ENCODE peak calls at places on chromosome 12, in nine cellular contexts. L is heart left ventricle; O is keratinocyte; K is CD4-positive, CD25-positive, alpha-beta regulatory T cell; G is heart right ventricle; Z is naive thymus-derived CD4-positive, alpha-beta T cell; I is neural progenitor cell; E is transverse colon; R is CD4-positive, alpha-beta memory T cell. V is an unnamed sample.
A peak's percentile ranks its signal among the peaks of the same experiment; 100 is the strongest.

GRCh38 chr12:93361159-93361919 is 16.4 kb upstream of the NUDT4 start:
- DNase-seq in L (peak; percentile 60), O (no peak), K (no peak), G (peak; percentile 48), Z (no peak), I (no peak), E (no peak), R (no peak), V (no peak)

GRCh38 chr12:116236148-116236731 is 41.3 kb downstream of the MED13L start:
- DNase-seq in L (peak; percentile 42), O (no peak), K (peak; percentile 77), G (no peak), Z (peak; percentile 36), I (peak; percentile 68), E (peak; percentile 37), R (peak; percentile 42), V (peak; percentile 66)

GRCh38 chr12:30582943-30583342 is 112.7 kb downstream of the IPO8 start:
- DNase-seq in L (no peak), O (no peak), K (no peak), G (no peak), Z (no peak), I (no peak), E (no peak), R (no peak), V (no peak)

GRCh38 chr12:16609140-16609539 is 3.2 kb upstream of the LMO3 start:
- DNase-seq in L (no peak), O (no peak), K (no peak), G (no peak), Z (no peak), I (no peak), E (no peak), R (no peak), V (peak; percentile 24)

GRCh38 chr12:105092336-105092735 is 8.1 kb upstream of the ALDH1L2 start:
- DNase-seq in L (no peak), O (no peak), K (no peak), G (no peak), Z (no peak), I (peak; percentile 29), E (peak; percentile 16), R (no peak), V (no peak)

GRCh38 chr12:5524116-5524768 is 92.3 kb downstream of the NTF3 start:
- DNase-seq in L (no peak), O (no peak), K (no peak), G (no peak), Z (no peak), I (no peak), E (no peak), R (no peak), V (no peak)

GRCh38 chr12:121165316-121165715 is 32.6 kb downstream of the P2RX7 start:
- DNase-seq in L (no peak), O (no peak), K (no peak), G (no peak), Z (no peak), I (no peak), E (no peak), R (no peak), V (no peak)

GRCh38 chr12:122963928-122964240 is 2.4 kb downstream of the ABCB9 start:
- DNase-seq in L (peak; percentile 47), O (no peak), K (no peak), G (peak; percentile 66), Z (no peak), I (no peak), E (no peak), R (no peak), V (no peak)

GRCh38 chr12:63420206-63420644 is 248.1 kb downstream of the DPY19L2 start:
- DNase-seq in L (peak; percentile 34), O (no peak), K (peak; percentile 49), G (no peak), Z (peak; percentile 26), I (peak; percentile 92), E (peak; percentile 33), R (peak; percentile 1), V (peak; percentile 67)

GRCh38 chr12:84698576-84699333 is 213.8 kb downstream of the SLC6A15 start:
- DNase-seq in L (no peak), O (no peak), K (no peak), G (no peak), Z (no peak), I (no peak), E (peak; percentile 41), R (no peak), V (no peak)

GRCh38 chr12:103725398-103725797 is 115.6 kb downstream of the NT5DC3 start:
- DNase-seq in L (no peak), O (no peak), K (no peak), G (no peak), Z (no peak), I (no peak), E (no peak), R (no peak), V (no peak)

GRCh38 chr12:24244801-24245200 is 295.3 kb upstream of the SOX5 start:
- DNase-seq in L (no peak), O (peak; percentile 38), K (no peak), G (no peak), Z (no peak), I (no peak), E (no peak), R (no peak), V (no peak)

GRCh38 chr12:132163041-132163910 is 19.0 kb downstream of the NOC4L start:
- DNase-seq in L (no peak), O (no peak), K (no peak), G (peak; percentile 7), Z (no peak), I (no peak), E (no peak), R (no peak), V (no peak)

GRCh38 chr12:14442221-14442881 is 76.9 kb downstream of the ATF7IP start:
- DNase-seq in L (no peak), O (no peak), K (no peak), G (no peak), Z (no peak), I (no peak), E (no peak), R (no peak), V (no peak)

GRCh38 chr12:57745485-57745881 is 644 bp downstream of the TSPAN31 start:
- DNase-seq in L (no peak), O (no peak), K (no peak), G (no peak), Z (no peak), I (peak; percentile 38), E (no peak), R (no peak), V (no peak)

GRCh38 chr12:130965214-130965613 is 11.5 kb downstream of the ADGRD1 start:
- DNase-seq in L (no peak), O (no peak), K (no peak), G (no peak), Z (no peak), I (no peak), E (no peak), R (no peak), V (no peak)

GRCh38 chr12:6458281-6459003 is 6.6 kb downstream of the TAPBPL start:
- DNase-seq in L (no peak), O (no peak), K (no peak), G (no peak), Z (no peak), I (no peak), E (no peak), R (no peak), V (no peak)

GRCh38 chr12:120999191-121000120 is 16.8 kb downstream of the C12orf43 start:
- DNase-seq in L (no peak), O (no peak), K (no peak), G (no peak), Z (no peak), I (peak; percentile 10), E (no peak), R (no peak), V (no peak)

DNA sequence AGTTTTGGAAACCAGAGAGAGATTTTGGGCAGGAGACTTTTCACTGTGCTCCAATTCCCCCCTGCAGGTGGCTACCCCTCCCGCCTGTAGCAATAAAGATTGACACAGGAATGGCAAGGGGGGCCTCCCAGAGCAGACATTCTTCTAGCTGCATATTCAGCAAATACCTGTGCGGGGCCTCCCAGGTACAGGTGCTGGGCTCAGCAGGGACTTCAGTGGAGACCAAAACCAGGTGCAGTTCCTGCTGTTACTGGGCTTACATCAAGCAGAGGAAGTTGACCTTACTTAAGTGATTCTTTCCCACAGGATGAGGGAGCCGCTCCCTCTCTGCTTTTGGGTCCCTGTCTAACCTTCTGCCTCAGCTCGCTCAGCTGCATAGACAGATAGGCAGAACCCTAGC is 365.0 kb downstream of the CACNA1C start:
- DNase-seq in L (no peak), O (no peak), K (no peak), G (no peak), Z (no peak), I (no peak), E (no peak), R (no peak), V (no peak)
- H3K27ac ChIP-seq in L (no peak overlapping the region), O (no peak overlapping the region), K (no peak overlapping the region), G (no peak overlapping the region), Z (no peak overlapping the region), I (no peak overlapping the region), E (no peak overlapping the region), R (no peak overlapping the region), V (no peak overlapping the region)

DNA sequence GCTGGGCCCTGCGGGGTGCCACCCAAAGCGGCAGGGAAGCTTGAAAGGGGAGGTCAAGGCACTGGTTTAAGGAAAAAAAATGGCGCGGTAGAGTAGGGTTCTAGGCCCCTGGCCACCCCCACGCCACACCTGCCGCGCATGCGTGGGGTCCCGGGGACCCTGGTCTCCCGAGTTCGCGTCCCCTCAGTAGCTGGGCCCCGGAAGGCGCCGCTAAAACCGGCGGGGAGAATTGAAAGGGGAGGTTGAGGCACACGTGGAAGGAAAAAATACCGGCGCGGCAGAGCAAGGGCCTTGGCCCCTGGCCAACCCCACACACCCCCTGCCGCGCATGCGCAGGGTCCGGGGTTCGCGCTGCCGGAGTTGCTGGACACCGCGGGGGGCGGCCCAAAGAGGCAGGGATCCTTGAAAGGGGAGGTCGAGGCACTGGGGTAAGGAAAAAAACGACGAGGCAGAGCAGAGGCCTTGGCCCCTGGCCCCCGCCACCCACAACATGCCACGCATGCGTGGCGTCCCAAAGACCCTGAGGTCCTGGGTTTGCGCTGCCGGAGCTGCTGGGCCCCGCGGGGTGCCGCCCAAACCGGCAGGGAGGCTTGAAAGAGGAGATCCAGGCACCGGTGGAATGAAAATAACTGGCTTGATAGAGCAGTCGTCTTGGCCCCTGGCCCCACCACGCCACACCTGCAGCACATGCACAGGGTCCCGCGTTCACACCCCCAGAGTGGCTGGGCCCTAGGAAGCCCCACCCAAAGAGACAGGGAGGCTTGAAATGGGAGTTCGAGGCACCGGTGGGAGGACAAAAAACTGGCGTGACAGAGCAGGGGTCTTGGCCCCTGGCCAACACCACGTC is 314.5 kb downstream of the ALG10 start:
- DNase-seq in L (no peak), O (no peak), K (no peak), G (no peak), Z (no peak), I (no peak), E (no peak), R (no peak), V (no peak)
- H3K9me3 ChIP-seq in L (peaks cover 4% of the 10 kb centered on the region), O (peaks cover 1% of the 10 kb centered on the region), K (no peaks in the 10 kb centered on the region), G (no peaks in the 10 kb centered on the region), Z (no peaks in the 10 kb centered on the region), I (no peaks in the 10 kb centered on the region), E (peaks cover 19% of the 10 kb centered on the region), R (no peaks in the 10 kb centered on the region), V (no peaks in the 10 kb centered on the region)

GRCh38 chr12:40178701-40179100 is 46.1 kb upstream of the LRRK2 start:
- DNase-seq in L (no peak), O (no peak), K (no peak), G (no peak), Z (no peak), I (no peak), E (no peak), R (no peak), V (no peak)
- H3K27ac ChIP-seq in L (no peak overlapping the region), O (no peak overlapping the region), K (no peak overlapping the region), G (no peak overlapping the region), Z (no peak overlapping the region), I (no peak overlapping the region), E (no peak overlapping the region), R (no peak overlapping the region), V (no peak overlapping the region)

GRCh38 chr12:34288963-34289345 is 266.7 kb downstream of the ALG10 start:
- DNase-seq in L (no peak), O (no peak), K (no peak), G (no peak), Z (no peak), I (no peak), E (peak; percentile 1), R (no peak), V (no peak)
- H3K9me3 ChIP-seq in L (peaks cover 6% of the 10 kb centered on the region), O (peaks cover 10% of the 10 kb centered on the region), K (no peaks in the 10 kb centered on the region), G (peaks cover 46% of the 10 kb centered on the region), Z (no peaks in the 10 kb centered on the region), I (peaks cover 21% of the 10 kb centered on the region), E (peaks cover 32% of the 10 kb centered on the region), R (no peaks in the 10 kb centered on the region), V (peaks cover 7% of the 10 kb centered on the region)

V was measured in OCI-LY7.